ENCODE peak calls at places on chromosomes 5 and 9, in eight cellular contexts. A is ovary, T is breast epithelium, D is pancreas, N is tibial artery, O is SJSA1, W is ascending aorta, P is mammary epithelial cell. Q is an unnamed sample. For H3K4me1, the result is how much of the 10 kb centered on the place peaks cover.

GRCh38 chr5:133376986-133377385 is 235.4 kb downstream of the FSTL4 start:
- DNase-seq in A (no peak), T (no peak), D (no peak), N (no peak), O (no peak), W (no peak), P (no peak), Q (peak)

GRCh38 chr5:108315829-108316228 is 66.1 kb downstream of the FBXL17 start:
- DNase-seq in A (no peak), T (no peak), D (no peak), N (no peak), O (no peak), W (no peak), P (peak), Q (no peak)

GRCh38 chr5:102807878-102808502 is 52.9 kb downstream of the PAM start:
- DNase-seq in A (no peak), T (no peak), D (no peak), N (no peak), O (no peak), W (no peak), P (no peak), Q (no peak)

GRCh38 chr9:104073770-104074133 is 20.4 kb upstream of the SMC2 start:
- DNase-seq in A (no peak), T (no peak), D (no peak), N (no peak), O (no peak), W (no peak), P (no peak), Q (no peak)

GRCh38 chr5:171755354-171755821 is 30.2 kb upstream of the SMIM23 start:
- DNase-seq in A (no peak), T (no peak), D (no peak), N (peak), O (no peak), W (no peak), P (no peak), Q (no peak)

GRCh38 chr5:72917371-72917776 is 38.5 kb upstream of the FCHO2 start:
- DNase-seq in A (no peak), T (no peak), D (no peak), N (no peak), O (no peak), W (no peak), P (no peak), Q (no peak)

GRCh38 chr9:128685022-128685332 is 4.0 kb upstream of the SET start:
- DNase-seq in A (peak), T (no peak), D (no peak), N (no peak), O (no peak), W (no peak), P (no peak), Q (no peak)

GRCh38 chr5:140165101-140165920 is 9.7 kb upstream of the CYSTM1 start:
- DNase-seq in A (no peak), T (no peak), D (peak), N (peak), O (no peak), W (no peak), P (no peak), Q (no peak)

GRCh38 chr5:15993334-15993733 is 186.3 kb downstream of the MARCHF11 start:
- DNase-seq in A (no peak), T (no peak), D (no peak), N (no peak), O (no peak), W (no peak), P (peak), Q (no peak)

GRCh38 chr9:4321554-4321953 is 21.7 kb upstream of the GLIS3 start:
- DNase-seq in A (no peak), T (no peak), D (no peak), N (no peak), O (peak), W (no peak), P (no peak), Q (no peak)

GRCh38 chr9:125444956-125445506 is 183.4 kb downstream of the GAPVD1 start:
- DNase-seq in A (no peak), T (no peak), D (no peak), N (peak), O (no peak), W (no peak), P (no peak), Q (no peak)

GRCh38 chr9:71910602-71911060 is 362 bp downstream of the ABHD17B start:
- DNase-seq in A (no peak), T (no peak), D (no peak), N (peak), O (no peak), W (no peak), P (no peak), Q (no peak)

GRCh38 chr5:157468293-157468965 is 8.4 kb downstream of the NIPAL4 start:
- DNase-seq in A (no peak), T (no peak), D (no peak), N (no peak), O (no peak), W (no peak), P (no peak), Q (peak)

GRCh38 chr5:144487207-144487606 is 316.5 kb downstream of the KCTD16 start:
- DNase-seq in A (no peak), T (no peak), D (no peak), N (no peak), O (no peak), W (no peak), P (no peak), Q (no peak)

GRCh38 chr5:96919754-96920197 is 16.1 kb upstream of the LNPEP start:
- DNase-seq in A (no peak), T (no peak), D (no peak), N (no peak), O (no peak), W (no peak), P (no peak), Q (no peak)

GRCh38 chr5:143957455-143957854 is 145.5 kb downstream of the HMHB1 start:
- DNase-seq in A (no peak), T (no peak), D (no peak), N (no peak), O (no peak), W (no peak), P (no peak), Q (no peak)

GRCh38 chr5:174059247-174059646 is 13.7 kb downstream of the NSG2 start:
- DNase-seq in A (no peak), T (no peak), D (no peak), N (no peak), O (no peak), W (no peak), P (no peak), Q (no peak)

GRCh38 chr9:120715331-120715924 is 1.2 kb upstream of the MEGF9 start:
- DNase-seq in A (peak), T (no peak), D (no peak), N (peak), O (no peak), W (no peak), P (no peak), Q (peak)

GRCh38 chr9:137804908-137805356 is 72.7 kb upstream of the CACNA1B start:
- DNase-seq in A (no peak), T (no peak), D (no peak), N (no peak), O (no peak), W (no peak), P (peak), Q (no peak)

GRCh38 chr5:74622122-74622521 is 18.4 kb downstream of the ENC1 start:
- DNase-seq in A (no peak), T (no peak), D (no peak), N (no peak), O (no peak), W (no peak), P (peak), Q (no peak)

GRCh38 chr5:156647034-156647451 is 203.1 kb upstream of the PPP1R2B start:
- DNase-seq in A (no peak), T (no peak), D (no peak), N (no peak), O (no peak), W (no peak), P (no peak), Q (no peak)

GRCh38 chr5:28408186-28408585 is 1369.8 kb upstream of the CDH9 start:
- DNase-seq in A (no peak), T (no peak), D (no peak), N (no peak), O (peak), W (no peak), P (peak), Q (no peak)

GRCh38 chr9:83537331-83538171 is 650 bp downstream of the FRMD3 start:
- DNase-seq in A (no peak), T (no peak), D (no peak), N (no peak), O (peak), W (no peak), P (peak), Q (no peak)

GRCh38 chr5:78797945-78798731 is 149.6 kb upstream of the LHFPL2 start:
- DNase-seq in A (no peak), T (no peak), D (no peak), N (no peak), O (no peak), W (no peak), P (no peak), Q (no peak)

GRCh38 chr9:133122167-133122550 is 1.1 kb upstream of the RALGDS start:
- DNase-seq in A (no peak), T (no peak), D (no peak), N (no peak), O (no peak), W (no peak), P (no peak), Q (no peak)

GRCh38 chr9:133121200-133122166 is at the start of gene RALGDS:
- DNase-seq in A (peak), T (peak), D (peak), N (peak), O (no peak), W (peak), P (peak), Q (peak)

GRCh38 chr9:133122605-133122934 is 1.5 kb upstream of the RALGDS start:
- DNase-seq in A (no peak), T (no peak), D (no peak), N (no peak), O (no peak), W (no peak), P (no peak), Q (no peak)

GRCh38 chr9:133124123-133124948 is 3.3 kb upstream of the RALGDS start:
- DNase-seq in A (no peak), T (no peak), D (no peak), N (no peak), O (no peak), W (no peak), P (no peak), Q (no peak)

DNA sequence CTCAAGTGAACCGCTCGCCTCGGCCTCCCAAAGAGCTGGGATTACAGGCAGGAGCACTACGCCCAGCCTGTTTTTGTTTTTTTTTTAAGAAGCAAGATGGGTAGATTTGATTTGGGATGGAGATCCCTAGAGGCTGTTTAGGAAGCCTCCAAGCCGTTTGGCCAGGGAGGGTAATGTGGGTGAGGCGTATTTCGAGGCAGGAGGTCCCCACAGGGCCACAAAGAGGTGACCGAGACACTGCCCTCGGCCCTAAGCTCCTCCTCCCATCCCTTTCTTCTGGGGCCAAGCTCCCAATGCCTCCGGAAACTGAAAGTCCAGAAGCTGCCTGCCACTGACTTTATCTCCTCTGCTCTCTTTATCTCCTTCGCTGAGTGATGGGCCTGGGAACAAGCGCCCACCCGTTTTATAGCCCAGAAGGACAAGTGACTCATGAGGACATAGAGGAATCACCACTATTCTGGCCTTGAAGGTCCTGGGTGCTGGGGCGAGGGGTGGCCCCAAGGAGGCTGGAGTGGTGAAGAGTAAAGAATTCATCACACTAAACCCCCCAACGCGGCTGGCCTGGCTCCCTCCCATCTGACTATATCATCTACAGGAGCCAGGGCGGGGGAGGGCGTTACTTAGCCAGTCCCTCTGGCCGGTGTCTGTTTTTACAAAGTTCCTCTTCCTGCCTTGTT is 2.0 kb upstream of the RALGDS start:
- DNase-seq in A (peak), T (peak), D (no peak), N (no peak), O (no peak), W (no peak), P (no peak), Q (peak)
- H3K4me3 ChIP-seq in A (no peak), T (no peak), D (no peak), N (no peak), O (no peak), W (no peak), P (no peak), Q (no peak)

GRCh38 chr5:141867651-141868050 is 10.6 kb downstream of the PCDH1 start:
- DNase-seq in A (no peak), T (no peak), D (no peak), N (no peak), O (no peak), W (no peak), P (no peak), Q (no peak)
- H3K4me1 ChIP-seq in A (under half), T (under half), D (under half), N (under half), O (under half), W (under half), P (half or more), Q (under half)

DNA sequence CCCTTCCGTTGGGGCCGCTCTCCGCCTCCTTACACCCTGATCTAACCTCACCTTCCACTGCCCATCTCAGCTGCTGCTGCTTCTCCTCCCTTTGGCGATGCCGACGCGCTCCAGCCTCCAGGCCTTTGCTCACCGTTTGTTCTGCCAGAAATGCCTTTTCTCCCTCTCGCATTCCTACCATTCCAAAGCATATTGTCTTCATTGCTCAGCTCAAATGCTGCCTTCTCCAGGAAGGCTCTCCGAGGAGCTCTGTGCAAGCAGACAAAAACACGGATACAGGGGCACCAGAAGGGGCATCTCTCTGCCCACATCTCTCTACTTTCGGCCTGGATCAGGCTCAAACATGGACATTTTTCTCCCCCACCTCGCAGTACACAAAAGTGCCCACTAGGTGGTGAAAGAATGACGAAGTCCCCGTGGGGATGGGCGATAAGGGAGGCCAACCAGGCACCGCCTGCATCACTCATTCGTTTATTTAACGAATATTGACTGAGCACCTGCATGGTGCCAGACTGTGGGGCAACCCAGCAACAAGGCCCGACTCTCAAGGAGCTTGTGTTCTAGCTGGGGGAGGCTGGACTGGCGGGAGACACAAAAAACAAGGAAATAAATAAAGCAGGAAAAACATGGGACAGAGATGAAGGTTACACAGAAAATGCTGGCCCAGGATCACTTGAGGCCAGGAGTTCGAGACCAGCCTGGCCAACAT is 7.3 kb upstream of the GRHPR start:
- DNase-seq in A (peak), T (peak), D (peak), N (peak), O (peak), W (no peak), P (peak), Q (peak)
- H3K4me3 ChIP-seq in A (no peak), T (no peak), D (no peak), N (no peak), O (no peak), W (peak), P (no peak), Q (no peak)

GRCh38 chr9:129838707-129839259 is 3.5 kb downstream of the USP20 start:
- DNase-seq in A (no peak), T (no peak), D (no peak), N (no peak), O (peak), W (no peak), P (peak), Q (no peak)

GRCh38 chr9:129839324-129840023 is 4.2 kb downstream of the USP20 start:
- DNase-seq in A (no peak), T (no peak), D (no peak), N (no peak), O (no peak), W (no peak), P (no peak), Q (no peak)

GRCh38 chr9:129841071-129841470 is 5.8 kb downstream of the USP20 start:
- DNase-seq in A (no peak), T (no peak), D (no peak), N (no peak), O (no peak), W (no peak), P (no peak), Q (no peak)

GRCh38 chr9:129836342-129837007 is 1.2 kb downstream of the USP20 start:
- DNase-seq in A (no peak), T (no peak), D (no peak), N (no peak), O (no peak), W (no peak), P (no peak), Q (no peak)

DNA sequence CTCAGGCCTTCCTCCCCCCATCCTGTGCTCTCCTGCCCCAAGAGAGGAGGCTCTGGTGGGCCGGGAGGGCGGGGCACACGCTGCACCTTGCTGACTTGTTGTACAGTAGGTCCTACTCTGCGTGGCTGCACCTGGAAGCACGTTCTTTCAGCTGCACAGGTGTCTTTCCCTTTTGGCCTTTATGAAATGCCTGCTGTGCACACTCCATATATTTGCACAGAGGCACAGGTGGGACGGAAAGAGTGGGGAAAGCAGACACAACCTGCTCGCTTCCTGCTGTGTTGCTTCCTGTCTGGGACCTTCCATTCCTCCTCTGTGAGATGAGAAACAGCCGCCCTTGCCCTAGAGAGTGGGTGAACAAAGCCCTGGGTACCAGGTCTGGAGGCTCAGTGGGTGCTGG is 4.8 kb downstream of the USP20 start:
- DNase-seq in A (no peak), T (no peak), D (peak), N (no peak), O (no peak), W (no peak), P (no peak), Q (no peak)
- H3K4me1 ChIP-seq in A (under half), T (under half), D (under half), N (under half), O (under half), W (under half), P (under half), Q (under half)

DNA sequence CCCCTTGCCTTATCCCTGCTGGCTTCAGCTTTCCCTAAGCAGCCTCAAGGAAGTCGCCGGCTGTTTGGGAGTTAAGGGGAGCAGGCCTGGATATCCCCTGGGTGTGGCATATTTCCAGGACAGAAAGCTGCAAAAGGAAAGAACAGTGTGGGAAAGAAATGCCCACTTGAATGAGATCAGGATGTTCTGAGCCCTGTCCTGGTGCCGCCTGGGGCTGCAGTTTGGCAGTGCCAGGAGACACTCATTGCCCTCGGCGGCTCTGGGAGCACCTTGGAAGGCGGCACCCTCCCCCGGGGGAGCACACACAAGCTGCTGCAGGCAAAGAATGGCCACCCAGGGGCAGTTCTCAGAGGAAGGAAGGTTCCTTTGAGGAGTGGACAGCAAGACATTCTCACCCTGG is 305.3 kb downstream of the NTRK2 start:
- DNase-seq in A (no peak), T (no peak), D (no peak), N (no peak), O (no peak), W (no peak), P (no peak), Q (no peak)
- H3K4me3 ChIP-seq in A (no peak), T (no peak), D (no peak), N (no peak), O (no peak), W (no peak), P (no peak), Q (no peak)

Q was measured in sigmoid colon.